ENCODE peak calls at places on chromosomes 11 and 22, in five cellular contexts. T, K, P, U and G are unnamed samples.
A peak's percentile ranks its signal among the peaks of the same experiment; 100 is the strongest.

GRCh38 chr11:125263268-125263790 is 98.8 kb downstream of the PKNOX2 start:
- DNase-seq in T (peak; percentile 53), K (no peak), P (peak; percentile 94), U (peak; percentile 69), G (no peak)

GRCh38 chr11:75269896-75270295 is 29.3 kb downstream of the TPBGL start:
- DNase-seq in T (no peak), K (no peak), P (peak; percentile 5), U (no peak), G (no peak)

GRCh38 chr22:41092847-41093371 is 517 bp downstream of the EP300 start:
- DNase-seq in T (peak; percentile 41), K (peak; percentile 29), P (no peak), U (peak; percentile 15), G (no peak)

GRCh38 chr11:135019343-135019742 is 607.3 kb upstream of the B3GAT1 start:
- DNase-seq in T (no peak), K (no peak), P (no peak), U (no peak), G (peak; percentile 55)

GRCh38 chr22:30694171-30694637 is 470 bp upstream of the OSBP2 start:
- DNase-seq in T (peak; percentile 76), K (peak; percentile 63), P (peak; percentile 45), U (no peak), G (no peak)

GRCh38 chr11:12099132-12099873 is 11.1 kb upstream of the MICAL2 start:
- DNase-seq in T (no peak), K (no peak), P (no peak), U (no peak), G (no peak)

GRCh38 chr11:130737866-130738431 is 178.3 kb downstream of the SNX19 start:
- DNase-seq in T (peak; percentile 43), K (no peak), P (no peak), U (no peak), G (no peak)

GRCh38 chr22:33347002-33347401 is 288.8 kb upstream of the SYN3 start:
- DNase-seq in T (no peak), K (no peak), P (no peak), U (no peak), G (no peak)

GRCh38 chr22:33300165-33300564 is 242.0 kb upstream of the SYN3 start:
- DNase-seq in T (no peak), K (no peak), P (no peak), U (no peak), G (no peak)

GRCh38 chr11:119493712-119494111 is 70.7 kb upstream of the THY1 start:
- DNase-seq in T (peak; percentile 39), K (no peak), P (no peak), U (no peak), G (no peak)

GRCh38 chr11:30488304-30488998 is 97.7 kb downstream of the MPPED2 start:
- DNase-seq in T (peak; percentile 53), K (peak; percentile 3), P (no peak), U (peak; percentile 93), G (no peak)

GRCh38 chr11:64619811-64620285 is 28.8 kb downstream of the SLC22A12 start:
- DNase-seq in T (no peak), K (peak; percentile 44), P (peak; percentile 86), U (peak; percentile 41), G (no peak)

GRCh38 chr11:129374993-129375721 is 491 bp upstream of the BARX2 start:
- DNase-seq in T (peak; percentile 80), K (peak; percentile 20), P (no peak), U (no peak), G (no peak)

GRCh38 chr11:47969401-47969800 is 11.0 kb upstream of the PTPRJ start:
- DNase-seq in T (no peak), K (no peak), P (no peak), U (no peak), G (no peak)

GRCh38 chr22:26783886-26784285 is 126.5 kb downstream of the MIAT start:
- DNase-seq in T (no peak), K (no peak), P (no peak), U (no peak), G (no peak)

GRCh38 chr11:102603576-102603975 is 21.6 kb downstream of the MMP20 start:
- DNase-seq in T (no peak), K (no peak), P (no peak), U (no peak), G (no peak)

GRCh38 chr11:69854719-69855118 is 35.5 kb upstream of the FGF3 start:
- DNase-seq in T (no peak), K (peak; percentile 18), P (no peak), U (no peak), G (no peak)

GRCh38 chr22:32100711-32101110 is 57.6 kb downstream of the SLC5A1 start:
- DNase-seq in T (no peak), K (no peak), P (no peak), U (no peak), G (peak; percentile 55)

GRCh38 chr11:127493330-127493729 is 492.8 kb upstream of the KIRREL3 start:
- DNase-seq in T (no peak), K (peak; percentile 16), P (no peak), U (no peak), G (peak; percentile 24)

GRCh38 chr11:7376386-7376785 is 108.9 kb upstream of the OLFML1 start:
- DNase-seq in T (no peak), K (no peak), P (no peak), U (no peak), G (no peak)

GRCh38 chr22:26168934-26169311 is 339 bp upstream of the SEZ6L start:
- DNase-seq in T (no peak), K (no peak), P (no peak), U (no peak), G (no peak)

GRCh38 chr11:86558219-86558618 is 114.2 kb downstream of the ME3 start:
- DNase-seq in T (no peak), K (no peak), P (no peak), U (no peak), G (no peak)

GRCh38 chr11:86063536-86063935 is 5.3 kb downstream of the PICALM start:
- DNase-seq in T (no peak), K (no peak), P (no peak), U (no peak), G (no peak)

GRCh38 chr11:15346907-15347306 is 232.2 kb downstream of the INSC start:
- DNase-seq in T (no peak), K (no peak), P (no peak), U (no peak), G (no peak)

GRCh38 chr11:15339302-15339701 is 224.6 kb downstream of the INSC start:
- DNase-seq in T (no peak), K (no peak), P (no peak), U (no peak), G (no peak)

GRCh38 chr11:15336016-15336415 is 221.3 kb downstream of the INSC start:
- DNase-seq in T (no peak), K (no peak), P (no peak), U (no peak), G (no peak)

GRCh38 chr11:15342163-15342562 is 227.4 kb downstream of the INSC start:
- DNase-seq in T (no peak), K (no peak), P (no peak), U (no peak), G (peak; percentile 82)

GRCh38 chr11:15341587-15341986 is 226.9 kb downstream of the INSC start:
- DNase-seq in T (no peak), K (no peak), P (no peak), U (no peak), G (no peak)
- TF ChIP-seq EP300 in T (no peak), K (no peak), P (no peak), U (no peak), G (no peak)

DNA sequence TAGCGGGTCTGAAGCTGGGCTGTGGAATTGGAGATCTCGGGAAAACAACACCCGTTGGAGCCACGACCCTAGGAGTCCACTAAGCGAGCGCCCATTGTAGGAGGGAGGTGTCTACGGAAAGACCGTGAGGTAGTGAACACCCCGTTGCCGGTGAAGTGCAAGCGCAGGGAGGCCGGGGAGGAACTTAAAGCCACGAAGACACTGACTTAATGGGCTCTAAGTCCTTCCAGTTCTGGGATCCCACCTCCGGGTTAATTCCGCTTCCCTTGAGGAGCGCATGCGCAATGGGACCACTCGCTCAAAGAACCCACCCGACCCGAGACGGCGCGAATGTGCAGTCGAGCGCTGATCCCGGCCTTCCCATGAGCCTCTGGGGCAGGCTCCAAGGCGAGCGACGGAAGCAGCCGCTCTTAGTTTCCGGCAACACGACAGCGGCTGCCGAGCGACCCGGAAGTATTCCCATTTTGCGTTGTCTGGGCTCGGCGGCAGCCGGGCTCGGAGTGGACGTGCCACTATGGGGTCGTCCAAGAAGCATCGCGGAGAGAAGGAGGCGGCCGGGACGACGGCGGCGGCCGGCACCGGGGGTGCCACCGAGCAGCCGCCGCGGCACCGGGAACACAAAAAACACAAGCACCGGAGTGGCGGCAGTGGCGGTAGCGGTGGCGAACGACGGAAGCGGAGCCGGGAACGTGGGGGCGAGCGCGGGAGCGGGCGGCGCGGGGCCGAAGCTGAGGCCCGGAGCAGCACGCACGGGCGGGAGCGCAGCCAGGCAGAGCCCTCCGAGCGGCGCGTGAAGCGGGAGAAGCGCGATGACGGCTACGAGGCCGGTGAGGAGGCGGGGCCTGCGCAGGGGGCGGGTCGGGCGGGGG is at the start of gene SART1:
- DNase-seq in T (peak; percentile 97), K (peak; percentile 98), P (peak; percentile 97), U (peak; percentile 96), G (peak; percentile 99)
- TF ChIP-seq EP300 in T (no peak), K (no peak), P (no peak), U (peak; percentile 40), G (no peak)

GRCh38 chr11:36089920-36090319 is 146.1 kb downstream of the LDLRAD3 start:
- DNase-seq in T (no peak), K (no peak), P (no peak), U (peak; percentile 16), G (no peak)

GRCh38 chr11:36093548-36093947 is 149.7 kb downstream of the LDLRAD3 start:
- DNase-seq in T (no peak), K (no peak), P (no peak), U (no peak), G (no peak)

GRCh38 chr11:36090351-36091245 is 146.7 kb downstream of the LDLRAD3 start:
- DNase-seq in T (no peak), K (no peak), P (no peak), U (no peak), G (no peak)

GRCh38 chr11:36092314-36093030 is 148.6 kb downstream of the LDLRAD3 start:
- DNase-seq in T (no peak), K (no peak), P (no peak), U (no peak), G (no peak)

GRCh38 chr11:36091256-36091811 is 147.5 kb downstream of the LDLRAD3 start:
- DNase-seq in T (no peak), K (no peak), P (no peak), U (no peak), G (no peak)
- TF ChIP-seq EP300 in T (no peak), K (no peak), P (no peak), U (no peak), G (no peak)

GRCh38 chr11:79328402-79328801 is 112.4 kb downstream of the TENM4 start:
- DNase-seq in T (no peak), K (no peak), P (no peak), U (no peak), G (no peak)

GRCh38 chr11:79333381-79333780 is 107.4 kb downstream of the TENM4 start:
- DNase-seq in T (no peak), K (no peak), P (no peak), U (no peak), G (no peak)

GRCh38 chr11:79329561-79329960 is 111.3 kb downstream of the TENM4 start:
- DNase-seq in T (no peak), K (no peak), P (no peak), U (no peak), G (no peak)

GRCh38 chr11:79332017-79332416 is 108.8 kb downstream of the TENM4 start:
- DNase-seq in T (no peak), K (no peak), P (peak; percentile 40), U (no peak), G (no peak)

GRCh38 chr11:79331251-79331901 is 109.5 kb downstream of the TENM4 start:
- DNase-seq in T (no peak), K (no peak), P (no peak), U (no peak), G (no peak)
- TF ChIP-seq EP300 in T (no peak), K (no peak), P (no peak), U (no peak), G (no peak)